ENCODE peak calls at places on chromosome 7, in seven cellular contexts. B, C, P, K, T, O and F are unnamed samples.

GRCh38 chr7:104950754-104951153 is 63.3 kb upstream of the KMT2E start:
- DNase-seq in B (no peak), C (no peak), P (no peak), K (no peak), T (no peak), O (no peak), F (peak; percentile 65)

GRCh38 chr7:150360682-150361058 is 8.0 kb upstream of the REPIN1 start:
- DNase-seq in B (no peak), C (no peak), P (no peak), K (no peak), T (no peak), O (no peak), F (no peak)

GRCh38 chr7:158912406-158912805 is 56.0 kb downstream of the DYNC2I1 start:
- DNase-seq in B (no peak), C (no peak), P (no peak), K (no peak), T (no peak), O (no peak), F (no peak)

GRCh38 chr7:47336178-47337020 is 245.5 kb downstream of the TNS3 start:
- DNase-seq in B (peak; percentile 44), C (peak; percentile 53), P (no peak), K (no peak), T (no peak), O (no peak), F (peak; percentile 93)

GRCh38 chr7:16301251-16301650 is 120.1 kb downstream of the CRPPA start:
- DNase-seq in B (no peak), C (no peak), P (no peak), K (peak; percentile 18), T (no peak), O (no peak), F (no peak)

GRCh38 chr7:92768501-92769360 is 67.6 kb downstream of the CDK6 start:
- DNase-seq in B (no peak), C (no peak), P (no peak), K (peak; percentile 75), T (no peak), O (peak; percentile 48), F (peak; percentile 25)

GRCh38 chr7:159141159-159141558 is 3.5 kb downstream of the VIPR2 start:
- DNase-seq in B (no peak), C (no peak), P (no peak), K (no peak), T (no peak), O (no peak), F (no peak)

GRCh38 chr7:73353243-73353642 is 25.3 kb downstream of the FKBP6 start:
- DNase-seq in B (no peak), C (no peak), P (no peak), K (no peak), T (no peak), O (no peak), F (no peak)

GRCh38 chr7:141097430-141097829 is 23.6 kb downstream of the TMEM178B start:
- DNase-seq in B (no peak), C (no peak), P (no peak), K (no peak), T (no peak), O (no peak), F (no peak)

GRCh38 chr7:155794196-155794595 is 18.1 kb downstream of the SHH start:
- DNase-seq in B (no peak), C (no peak), P (peak; percentile 17), K (no peak), T (no peak), O (no peak), F (no peak)

GRCh38 chr7:157150825-157151412 is 12.2 kb downstream of the UBE3C start:
- DNase-seq in B (peak; percentile 28), C (peak; percentile 13), P (no peak), K (peak; percentile 63), T (no peak), O (no peak), F (peak; percentile 68)

GRCh38 chr7:44286618-44287487 is 38.5 kb downstream of the CAMK2B start:
- DNase-seq in B (no peak), C (no peak), P (peak; percentile 43), K (no peak), T (peak; percentile 18), O (no peak), F (no peak)

GRCh38 chr7:27148031-27148775 is 629 bp upstream of the HOXA6 start:
- DNase-seq in B (no peak), C (no peak), P (no peak), K (no peak), T (peak; percentile 81), O (no peak), F (peak; percentile 22)